ENCODE peak calls at places on chromosomes 1 and 21, in nine cellular contexts. One of them, this sample, is unnamed.

GRCh38 chr1:81662913-81663526 is 137.7 kb upstream of the ADGRL2 start:
- DNase-seq in RWPE1: no peak
- DNase-seq in DMS153: no peak
- DNase-seq in kidney glomerular epithelial cell: no peak
- DNase-seq in T-helper 2 cell: no peak
- DNase-seq in stimulated activated naive CD4-positive, alpha-beta T cell: no peak
- DNase-seq in HCEC 1CT: no peak
- DNase-seq in T-helper 1 cell: no peak
- DNase-seq in EH: no peak
- DNase-seq in this sample: no peak

GRCh38 chr1:229572286-229572685 is 13.8 kb upstream of the ABCB10 start:
- DNase-seq in RWPE1: no peak
- DNase-seq in DMS153: peak
- DNase-seq in kidney glomerular epithelial cell: no peak
- DNase-seq in T-helper 2 cell: no peak
- DNase-seq in stimulated activated naive CD4-positive, alpha-beta T cell: no peak
- DNase-seq in HCEC 1CT: no peak
- DNase-seq in T-helper 1 cell: no peak
- DNase-seq in EH: no peak
- DNase-seq in this sample: no peak

GRCh38 chr1:178020968-178021640 is 51.2 kb upstream of the SEC16B start:
- DNase-seq in RWPE1: no peak
- DNase-seq in DMS153: no peak
- DNase-seq in kidney glomerular epithelial cell: no peak
- DNase-seq in T-helper 2 cell: no peak
- DNase-seq in stimulated activated naive CD4-positive, alpha-beta T cell: no peak
- DNase-seq in HCEC 1CT: no peak
- DNase-seq in T-helper 1 cell: no peak
- DNase-seq in EH: no peak
- DNase-seq in this sample: no peak

GRCh38 chr1:211551628-211552465 is 27.1 kb downstream of the SLC30A1 start:
- DNase-seq in RWPE1: peak
- DNase-seq in DMS153: no peak
- DNase-seq in kidney glomerular epithelial cell: peak
- DNase-seq in T-helper 2 cell: no peak
- DNase-seq in stimulated activated naive CD4-positive, alpha-beta T cell: no peak
- DNase-seq in HCEC 1CT: peak
- DNase-seq in T-helper 1 cell: no peak
- DNase-seq in EH: peak
- DNase-seq in this sample: no peak

GRCh38 chr1:236303675-236304074 is 21.9 kb upstream of the ERO1B start:
- DNase-seq in RWPE1: peak
- DNase-seq in DMS153: no peak
- DNase-seq in kidney glomerular epithelial cell: no peak
- DNase-seq in T-helper 2 cell: no peak
- DNase-seq in stimulated activated naive CD4-positive, alpha-beta T cell: peak
- DNase-seq in HCEC 1CT: no peak
- DNase-seq in T-helper 1 cell: no peak
- DNase-seq in EH: no peak
- DNase-seq in this sample: no peak

GRCh38 chr1:198605426-198605825 is 33.4 kb upstream of the PTPRC start:
- DNase-seq in RWPE1: no peak
- DNase-seq in DMS153: no peak
- DNase-seq in kidney glomerular epithelial cell: no peak
- DNase-seq in T-helper 2 cell: no peak
- DNase-seq in stimulated activated naive CD4-positive, alpha-beta T cell: peak
- DNase-seq in HCEC 1CT: no peak
- DNase-seq in T-helper 1 cell: no peak
- DNase-seq in EH: no peak
- DNase-seq in this sample: no peak

GRCh38 chr1:234975941-234976871 is 152.4 kb downstream of the TOMM20 start:
- DNase-seq in RWPE1: no peak
- DNase-seq in DMS153: no peak
- DNase-seq in kidney glomerular epithelial cell: no peak
- DNase-seq in T-helper 2 cell: no peak
- DNase-seq in stimulated activated naive CD4-positive, alpha-beta T cell: no peak
- DNase-seq in HCEC 1CT: no peak
- DNase-seq in T-helper 1 cell: no peak
- DNase-seq in EH: no peak
- DNase-seq in this sample: no peak

GRCh38 chr1:24294228-24294672 is 24.9 kb upstream of the GRHL3 start:
- DNase-seq in RWPE1: peak
- DNase-seq in DMS153: no peak
- DNase-seq in kidney glomerular epithelial cell: peak
- DNase-seq in T-helper 2 cell: no peak
- DNase-seq in stimulated activated naive CD4-positive, alpha-beta T cell: no peak
- DNase-seq in HCEC 1CT: peak
- DNase-seq in T-helper 1 cell: no peak
- DNase-seq in EH: peak
- DNase-seq in this sample: no peak

GRCh38 chr1:1208713-1209433 is 2.5 kb upstream of the TNFRSF18 start:
- DNase-seq in RWPE1: no peak
- DNase-seq in DMS153: no peak
- DNase-seq in kidney glomerular epithelial cell: no peak
- DNase-seq in T-helper 2 cell: no peak
- DNase-seq in stimulated activated naive CD4-positive, alpha-beta T cell: peak
- DNase-seq in HCEC 1CT: no peak
- DNase-seq in T-helper 1 cell: peak
- DNase-seq in EH: no peak
- DNase-seq in this sample: no peak

GRCh38 chr1:215887618-215888017 is 320.5 kb downstream of the KCTD3 start:
- DNase-seq in RWPE1: no peak
- DNase-seq in DMS153: peak
- DNase-seq in kidney glomerular epithelial cell: no peak
- DNase-seq in T-helper 2 cell: no peak
- DNase-seq in stimulated activated naive CD4-positive, alpha-beta T cell: no peak
- DNase-seq in HCEC 1CT: no peak
- DNase-seq in T-helper 1 cell: no peak
- DNase-seq in EH: no peak
- DNase-seq in this sample: peak

GRCh38 chr1:93690921-93691789 is 9.5 kb upstream of the BCAR3 start:
- DNase-seq in RWPE1: no peak
- DNase-seq in DMS153: no peak
- DNase-seq in kidney glomerular epithelial cell: no peak
- DNase-seq in T-helper 2 cell: no peak
- DNase-seq in stimulated activated naive CD4-positive, alpha-beta T cell: no peak
- DNase-seq in HCEC 1CT: no peak
- DNase-seq in T-helper 1 cell: no peak
- DNase-seq in EH: peak
- DNase-seq in this sample: no peak

GRCh38 chr1:232622981-232623380 is 7.0 kb downstream of the SIPA1L2 start:
- DNase-seq in RWPE1: no peak
- DNase-seq in DMS153: peak
- DNase-seq in kidney glomerular epithelial cell: no peak
- DNase-seq in T-helper 2 cell: no peak
- DNase-seq in stimulated activated naive CD4-positive, alpha-beta T cell: no peak
- DNase-seq in HCEC 1CT: no peak
- DNase-seq in T-helper 1 cell: no peak
- DNase-seq in EH: no peak
- DNase-seq in this sample: peak

GRCh38 chr21:45695086-45695485 is 51.6 kb downstream of the PCBP3 start:
- DNase-seq in RWPE1: no peak
- DNase-seq in DMS153: no peak
- DNase-seq in kidney glomerular epithelial cell: no peak
- DNase-seq in T-helper 2 cell: no peak
- DNase-seq in stimulated activated naive CD4-positive, alpha-beta T cell: no peak
- DNase-seq in HCEC 1CT: no peak
- DNase-seq in T-helper 1 cell: no peak
- DNase-seq in EH: no peak
- DNase-seq in this sample: no peak

GRCh38 chr1:12552111-12552888 is 65.7 kb downstream of the DHRS3 start:
- DNase-seq in RWPE1: no peak
- DNase-seq in DMS153: no peak
- DNase-seq in kidney glomerular epithelial cell: no peak
- DNase-seq in T-helper 2 cell: no peak
- DNase-seq in stimulated activated naive CD4-positive, alpha-beta T cell: no peak
- DNase-seq in HCEC 1CT: no peak
- DNase-seq in T-helper 1 cell: no peak
- DNase-seq in EH: no peak
- DNase-seq in this sample: no peak

GRCh38 chr1:172906778-172907592 is 143.8 kb downstream of the TNFSF18 start:
- DNase-seq in RWPE1: no peak
- DNase-seq in DMS153: no peak
- DNase-seq in kidney glomerular epithelial cell: peak
- DNase-seq in T-helper 2 cell: no peak
- DNase-seq in stimulated activated naive CD4-positive, alpha-beta T cell: peak
- DNase-seq in HCEC 1CT: peak
- DNase-seq in T-helper 1 cell: peak
- DNase-seq in EH: peak
- DNase-seq in this sample: no peak

GRCh38 chr1:223180803-223181321 is 37.8 kb upstream of the TLR5 start:
- DNase-seq in RWPE1: peak
- DNase-seq in DMS153: no peak
- DNase-seq in kidney glomerular epithelial cell: peak
- DNase-seq in T-helper 2 cell: no peak
- DNase-seq in stimulated activated naive CD4-positive, alpha-beta T cell: no peak
- DNase-seq in HCEC 1CT: no peak
- DNase-seq in T-helper 1 cell: no peak
- DNase-seq in EH: no peak
- DNase-seq in this sample: peak

GRCh38 chr1:154759196-154759595 is 110.9 kb downstream of the KCNN3 start:
- DNase-seq in RWPE1: no peak
- DNase-seq in DMS153: no peak
- DNase-seq in kidney glomerular epithelial cell: no peak
- DNase-seq in T-helper 2 cell: no peak
- DNase-seq in stimulated activated naive CD4-positive, alpha-beta T cell: peak
- DNase-seq in HCEC 1CT: no peak
- DNase-seq in T-helper 1 cell: no peak
- DNase-seq in EH: no peak
- DNase-seq in this sample: no peak

GRCh38 chr1:234541281-234541975 is 62.4 kb upstream of the TARBP1 start:
- DNase-seq in RWPE1: peak
- DNase-seq in DMS153: no peak
- DNase-seq in kidney glomerular epithelial cell: peak
- DNase-seq in T-helper 2 cell: no peak
- DNase-seq in stimulated activated naive CD4-positive, alpha-beta T cell: no peak
- DNase-seq in HCEC 1CT: peak
- DNase-seq in T-helper 1 cell: no peak
- DNase-seq in EH: peak
- DNase-seq in this sample: no peak

GRCh38 chr1:110581637-110582036 is 24.5 kb downstream of the KCNA2 start:
- DNase-seq in RWPE1: no peak
- DNase-seq in DMS153: no peak
- DNase-seq in kidney glomerular epithelial cell: no peak
- DNase-seq in T-helper 2 cell: no peak
- DNase-seq in stimulated activated naive CD4-positive, alpha-beta T cell: no peak
- DNase-seq in HCEC 1CT: no peak
- DNase-seq in T-helper 1 cell: no peak
- DNase-seq in EH: no peak
- DNase-seq in this sample: peak

GRCh38 chr1:246069581-246069980 is 437.5 kb downstream of the SMYD3 start:
- DNase-seq in RWPE1: no peak
- DNase-seq in DMS153: no peak
- DNase-seq in kidney glomerular epithelial cell: no peak
- DNase-seq in T-helper 2 cell: no peak
- DNase-seq in stimulated activated naive CD4-positive, alpha-beta T cell: no peak
- DNase-seq in HCEC 1CT: no peak
- DNase-seq in T-helper 1 cell: no peak
- DNase-seq in EH: no peak
- DNase-seq in this sample: no peak

GRCh38 chr1:160579216-160579701 is at the start of gene CD84:
- DNase-seq in RWPE1: no peak
- DNase-seq in DMS153: no peak
- DNase-seq in kidney glomerular epithelial cell: no peak
- DNase-seq in T-helper 2 cell: no peak
- DNase-seq in stimulated activated naive CD4-positive, alpha-beta T cell: peak
- DNase-seq in HCEC 1CT: no peak
- DNase-seq in T-helper 1 cell: no peak
- DNase-seq in EH: no peak
- DNase-seq in this sample: no peak

GRCh38 chr1:153928776-153929432 is 6.1 kb upstream of the GATAD2B start:
- DNase-seq in RWPE1: no peak
- DNase-seq in DMS153: no peak
- DNase-seq in kidney glomerular epithelial cell: no peak
- DNase-seq in T-helper 2 cell: no peak
- DNase-seq in stimulated activated naive CD4-positive, alpha-beta T cell: no peak
- DNase-seq in HCEC 1CT: peak
- DNase-seq in T-helper 1 cell: no peak
- DNase-seq in EH: peak
- DNase-seq in this sample: peak

GRCh38 chr1:203638914-203639313 is 12.3 kb downstream of the ATP2B4 start:
- DNase-seq in RWPE1: peak
- DNase-seq in DMS153: no peak
- DNase-seq in kidney glomerular epithelial cell: no peak
- DNase-seq in T-helper 2 cell: no peak
- DNase-seq in stimulated activated naive CD4-positive, alpha-beta T cell: no peak
- DNase-seq in HCEC 1CT: no peak
- DNase-seq in T-helper 1 cell: no peak
- DNase-seq in EH: peak
- DNase-seq in this sample: no peak

GRCh38 chr1:24051206-24051945 is 60.6 kb downstream of the MYOM3 start:
- DNase-seq in RWPE1: no peak
- DNase-seq in DMS153: no peak
- DNase-seq in kidney glomerular epithelial cell: no peak
- DNase-seq in T-helper 2 cell: no peak
- DNase-seq in stimulated activated naive CD4-positive, alpha-beta T cell: no peak
- DNase-seq in HCEC 1CT: no peak
- DNase-seq in T-helper 1 cell: no peak
- DNase-seq in EH: no peak
- DNase-seq in this sample: no peak

GRCh38 chr21:41769521-41769920 is 2.7 kb upstream of the RIPK4 start:
- DNase-seq in RWPE1: no peak
- DNase-seq in DMS153: no peak
- DNase-seq in kidney glomerular epithelial cell: no peak
- DNase-seq in T-helper 2 cell: no peak
- DNase-seq in stimulated activated naive CD4-positive, alpha-beta T cell: no peak
- DNase-seq in HCEC 1CT: no peak
- DNase-seq in T-helper 1 cell: no peak
- DNase-seq in EH: no peak
- DNase-seq in this sample: no peak

GRCh38 chr1:231919269-231919886 is 292.8 kb downstream of the DISC1 start:
- DNase-seq in RWPE1: no peak
- DNase-seq in DMS153: no peak
- DNase-seq in kidney glomerular epithelial cell: no peak
- DNase-seq in T-helper 2 cell: no peak
- DNase-seq in stimulated activated naive CD4-positive, alpha-beta T cell: no peak
- DNase-seq in HCEC 1CT: no peak
- DNase-seq in T-helper 1 cell: no peak
- DNase-seq in EH: no peak
- DNase-seq in this sample: no peak

GRCh38 chr21:18620421-18620820 is 216.8 kb upstream of the TMPRSS15 start:
- DNase-seq in RWPE1: no peak
- DNase-seq in DMS153: no peak
- DNase-seq in kidney glomerular epithelial cell: no peak
- DNase-seq in T-helper 2 cell: no peak
- DNase-seq in stimulated activated naive CD4-positive, alpha-beta T cell: no peak
- DNase-seq in HCEC 1CT: no peak
- DNase-seq in T-helper 1 cell: no peak
- DNase-seq in EH: no peak
- DNase-seq in this sample: no peak

GRCh38 chr1:155093938-155094621 is 15.4 kb downstream of the EFNA3 start:
- DNase-seq in RWPE1: no peak
- DNase-seq in DMS153: peak
- DNase-seq in kidney glomerular epithelial cell: peak
- DNase-seq in T-helper 2 cell: no peak
- DNase-seq in stimulated activated naive CD4-positive, alpha-beta T cell: no peak
- DNase-seq in HCEC 1CT: peak
- DNase-seq in T-helper 1 cell: no peak
- DNase-seq in EH: peak
- DNase-seq in this sample: peak

GRCh38 chr21:39340687-39341086 is 8.2 kb downstream of the HMGN1 start:
- DNase-seq in RWPE1: no peak
- DNase-seq in DMS153: no peak
- DNase-seq in kidney glomerular epithelial cell: no peak
- DNase-seq in T-helper 2 cell: no peak
- DNase-seq in stimulated activated naive CD4-positive, alpha-beta T cell: no peak
- DNase-seq in HCEC 1CT: no peak
- DNase-seq in T-helper 1 cell: no peak
- DNase-seq in EH: no peak
- DNase-seq in this sample: no peak

GRCh38 chr1:84939151-84939550 is 46.1 kb upstream of the LPAR3 start:
- DNase-seq in RWPE1: no peak
- DNase-seq in DMS153: no peak
- DNase-seq in kidney glomerular epithelial cell: no peak
- DNase-seq in T-helper 2 cell: no peak
- DNase-seq in stimulated activated naive CD4-positive, alpha-beta T cell: no peak
- DNase-seq in HCEC 1CT: peak
- DNase-seq in T-helper 1 cell: no peak
- DNase-seq in EH: peak
- DNase-seq in this sample: no peak

GRCh38 chr21:32312321-32312720 is 13.7 kb downstream of the MRAP start:
- DNase-seq in RWPE1: no peak
- DNase-seq in DMS153: no peak
- DNase-seq in kidney glomerular epithelial cell: no peak
- DNase-seq in T-helper 2 cell: no peak
- DNase-seq in stimulated activated naive CD4-positive, alpha-beta T cell: no peak
- DNase-seq in HCEC 1CT: no peak
- DNase-seq in T-helper 1 cell: no peak
- DNase-seq in EH: no peak
- DNase-seq in this sample: no peak